ENCODE peak calls at places on chromosomes 11 and 22, in eight cellular contexts. P is AG20443; W is A172; K is CD8-positive, alpha-beta memory T cell; C is NCI-H1417; G is H9; E is pulmonary artery endothelial cell; S is AG04450. Z is an unnamed sample.

GRCh38 chr22:44590291-44590690 is 92.3 kb upstream of the RTL6 start:
- DNase-seq in P (no peak), W (no peak), K (peak), C (no peak), G (no peak), E (no peak), S (no peak), Z (no peak)

GRCh38 chr11:3129591-3130268 is 35.4 kb downstream of the OSBPL5 start:
- DNase-seq in P (no peak), W (no peak), K (peak), C (no peak), G (no peak), E (no peak), S (no peak), Z (no peak)

GRCh38 chr11:112096194-112096593 is 9.5 kb downstream of the SDHD start:
- DNase-seq in P (no peak), W (no peak), K (no peak), C (no peak), G (no peak), E (no peak), S (no peak), Z (no peak)

GRCh38 chr11:19313140-19313539 is 72.4 kb upstream of the E2F8 start:
- DNase-seq in P (no peak), W (no peak), K (no peak), C (no peak), G (no peak), E (no peak), S (no peak), Z (no peak)

GRCh38 chr11:34354782-34355181 is 3.0 kb downstream of the ABTB2 start:
- DNase-seq in P (no peak), W (peak), K (no peak), C (no peak), G (no peak), E (no peak), S (no peak), Z (no peak)

GRCh38 chr11:64227405-64227956 is 1.4 kb downstream of the NUDT22 start:
- DNase-seq in P (no peak), W (no peak), K (no peak), C (no peak), G (no peak), E (no peak), S (no peak), Z (no peak)

GRCh38 chr22:48889887-48890692 is 937.6 kb downstream of the BRD1 start:
- DNase-seq in P (no peak), W (no peak), K (peak), C (no peak), G (peak), E (no peak), S (no peak), Z (no peak)

GRCh38 chr22:40176921-40177737 is 596 bp upstream of the TNRC6B start:
- DNase-seq in P (peak), W (peak), K (peak), C (peak), G (peak), E (no peak), S (no peak), Z (peak)

GRCh38 chr11:61966673-61967176 is 709 bp downstream of the FTH1 start:
- DNase-seq in P (no peak), W (peak), K (peak), C (peak), G (no peak), E (no peak), S (no peak), Z (peak)

GRCh38 chr22:44089717-44090570 is 65.8 kb downstream of the PARVB start:
- DNase-seq in P (no peak), W (no peak), K (no peak), C (no peak), G (no peak), E (no peak), S (no peak), Z (no peak)

GRCh38 chr22:39240841-39241631 is 3.7 kb downstream of the PDGFB start:
- DNase-seq in P (no peak), W (no peak), K (peak), C (peak), G (no peak), E (no peak), S (no peak), Z (peak)

GRCh38 chr11:17378655-17379054 is 9.8 kb downstream of the KCNJ11 start:
- DNase-seq in P (no peak), W (no peak), K (no peak), C (no peak), G (no peak), E (no peak), S (no peak), Z (no peak)

GRCh38 chr11:394034-394857 is at the start of gene PKP3:
- DNase-seq in P (peak), W (peak), K (no peak), C (peak), G (peak), E (no peak), S (no peak), Z (no peak)

GRCh38 chr11:1776944-1777715 is 13.4 kb upstream of the CTSD start:
- DNase-seq in P (no peak), W (no peak), K (no peak), C (no peak), G (no peak), E (no peak), S (no peak), Z (no peak)

GRCh38 chr11:82038151-82038550 is 695.5 kb downstream of the FAM181B start:
- DNase-seq in P (no peak), W (no peak), K (no peak), C (peak), G (no peak), E (no peak), S (no peak), Z (no peak)

GRCh38 chr11:45145421-45146071 is 893 bp upstream of the PRDM11 start:
- DNase-seq in P (peak), W (no peak), K (no peak), C (peak), G (peak), E (no peak), S (no peak), Z (peak)

GRCh38 chr11:76266269-76266668 is 60.0 kb upstream of the WNT11 start:
- DNase-seq in P (peak), W (peak), K (peak), C (no peak), G (no peak), E (no peak), S (peak), Z (no peak)

GRCh38 chr22:46586531-46587011 is 33.6 kb upstream of the GRAMD4 start:
- DNase-seq in P (no peak), W (no peak), K (no peak), C (no peak), G (peak), E (no peak), S (no peak), Z (no peak)

GRCh38 chr11:26842458-26842841 is 120.6 kb upstream of the SLC5A12 start:
- DNase-seq in P (no peak), W (no peak), K (no peak), C (no peak), G (no peak), E (no peak), S (no peak), Z (no peak)

GRCh38 chr11:36023922-36024321 is 80.1 kb downstream of the LDLRAD3 start:
- DNase-seq in P (peak), W (no peak), K (no peak), C (no peak), G (no peak), E (no peak), S (no peak), Z (no peak)

Z was measured in CD4-positive, CD25-positive, alpha-beta regulatory T cell.